ENCODE peak calls at places on chromosomes 4 and X, in ten cellular contexts. Z is SW480; L is OCI-LY7; S is cardiac septum; P is astrocyte of the hippocampus; E is NT2/D1; V is NCI-H510A treated with DMSO at 0.1 percent for 48 hours; O is retina; Y is activated naive CD4-positive, alpha-beta T cell treated with anti-CD3 and anti-CD28 coated beads, Interleukin-2, amount 50 U/mL, for 16 hours; G is A172. M is an unnamed sample.

GRCh38 chrX:37594755-37595382 is 23.4 kb downstream of the LANCL3 start:
- DNase-seq in Z (no peak), L (no peak), S (no peak), P (no peak), E (no peak), V (no peak), O (no peak), Y (no peak), G (no peak), M (no peak)

GRCh38 chr4:43435303-43435702 is 542.8 kb downstream of the GRXCR1 start:
- DNase-seq in Z (no peak), L (no peak), S (no peak), P (no peak), E (no peak), V (no peak), O (no peak), Y (no peak), G (no peak), M (no peak)

GRCh38 chr4:164977243-164978164 is at the start of gene TRIM61:
- DNase-seq in Z (no peak), L (peak), S (no peak), P (peak), E (peak), V (no peak), O (peak), Y (peak), G (no peak), M (no peak)

GRCh38 chr4:61638600-61638999 is 438.5 kb downstream of the ADGRL3 start:
- DNase-seq in Z (no peak), L (no peak), S (no peak), P (peak), E (no peak), V (no peak), O (no peak), Y (no peak), G (no peak), M (no peak)

GRCh38 chrX:8179653-8180052 is 8.6 kb upstream of the VCX2 start:
- DNase-seq in Z (peak), L (no peak), S (no peak), P (peak), E (no peak), V (peak), O (no peak), Y (no peak), G (no peak), M (no peak)

GRCh38 chr4:39613093-39613656 is 25.5 kb downstream of the SMIM14 start:
- DNase-seq in Z (no peak), L (no peak), S (no peak), P (no peak), E (no peak), V (no peak), O (no peak), Y (no peak), G (peak), M (no peak)

GRCh38 chrX:22081475-22082092 is 49.5 kb downstream of the PHEX start:
- DNase-seq in Z (peak), L (peak), S (no peak), P (peak), E (peak), V (no peak), O (no peak), Y (peak), G (peak), M (peak)

GRCh38 chrX:69616520-69617203 is 749 bp downstream of the EDA start:
- DNase-seq in Z (peak), L (no peak), S (no peak), P (peak), E (no peak), V (peak), O (peak), Y (peak), G (no peak), M (no peak)

GRCh38 chr4:89446193-89446592 is 138.6 kb upstream of the GPRIN3 start:
- DNase-seq in Z (no peak), L (no peak), S (no peak), P (no peak), E (no peak), V (no peak), O (no peak), Y (no peak), G (no peak), M (no peak)

GRCh38 chr4:79294064-79294463 is 31.8 kb downstream of the NAA11 start:
- DNase-seq in Z (peak), L (no peak), S (no peak), P (peak), E (no peak), V (no peak), O (no peak), Y (no peak), G (no peak), M (no peak)

GRCh38 chr4:119683518-119683917 is 54.9 kb upstream of the PDE5A start:
- DNase-seq in Z (no peak), L (no peak), S (no peak), P (peak), E (no peak), V (no peak), O (no peak), Y (no peak), G (no peak), M (peak)

GRCh38 chrX:44980403-44980802 is 107.4 kb downstream of the KDM6A start:
- DNase-seq in Z (no peak), L (no peak), S (no peak), P (no peak), E (no peak), V (no peak), O (no peak), Y (no peak), G (no peak), M (no peak)

GRCh38 chr4:174193438-174194015 is 89.9 kb downstream of the FBXO8 start:
- DNase-seq in Z (no peak), L (no peak), S (no peak), P (no peak), E (no peak), V (no peak), O (no peak), Y (no peak), G (no peak), M (no peak)

GRCh38 chr4:103100691-103101090 is 1.1 kb upstream of the BDH2 start:
- DNase-seq in Z (no peak), L (no peak), S (no peak), P (no peak), E (no peak), V (no peak), O (no peak), Y (no peak), G (no peak), M (no peak)

GRCh38 chrX:44227981-44228380 is 115.5 kb downstream of the EFHC2 start:
- DNase-seq in Z (no peak), L (no peak), S (no peak), P (no peak), E (no peak), V (no peak), O (no peak), Y (no peak), G (no peak), M (no peak)

GRCh38 chr4:67926485-67926884 is 36.8 kb downstream of the TMPRSS11A start:
- DNase-seq in Z (no peak), L (no peak), S (no peak), P (no peak), E (no peak), V (no peak), O (no peak), Y (no peak), G (no peak), M (no peak)

GRCh38 chr4:183493246-183493645 is 11.6 kb upstream of the ING2 start:
- DNase-seq in Z (no peak), L (no peak), S (no peak), P (no peak), E (no peak), V (no peak), O (no peak), Y (no peak), G (no peak), M (no peak)

GRCh38 chr4:30866907-30867306 is 146.7 kb downstream of the PCDH7 start:
- DNase-seq in Z (no peak), L (no peak), S (no peak), P (peak), E (no peak), V (no peak), O (no peak), Y (no peak), G (peak), M (no peak)

GRCh38 chrX:38192007-38192625 is 28.6 kb downstream of the SRPX start:
- DNase-seq in Z (peak), L (peak), S (no peak), P (peak), E (no peak), V (peak), O (no peak), Y (no peak), G (peak), M (peak)

GRCh38 chrX:13376857-13377441 is 57.1 kb upstream of the ATXN3L start:
- DNase-seq in Z (peak), L (no peak), S (no peak), P (peak), E (no peak), V (peak), O (no peak), Y (no peak), G (peak), M (no peak)

GRCh38 chrX:41033299-41033698 is 51.9 kb upstream of the USP9X start:
- DNase-seq in Z (no peak), L (no peak), S (no peak), P (no peak), E (no peak), V (no peak), O (no peak), Y (no peak), G (peak), M (no peak)

GRCh38 chr4:5757091-5757490 is 46.1 kb downstream of the EVC start:
- DNase-seq in Z (no peak), L (no peak), S (no peak), P (no peak), E (no peak), V (no peak), O (no peak), Y (no peak), G (no peak), M (no peak)

GRCh38 chr4:92059615-92060014 is 244.2 kb upstream of the GRID2 start:
- DNase-seq in Z (no peak), L (no peak), S (no peak), P (no peak), E (no peak), V (no peak), O (no peak), Y (no peak), G (no peak), M (no peak)

GRCh38 chr4:85210353-85210752 is 243.9 kb upstream of the WDFY3 start:
- DNase-seq in Z (no peak), L (no peak), S (no peak), P (peak), E (no peak), V (no peak), O (no peak), Y (no peak), G (peak), M (no peak)

GRCh38 chr4:119300072-119300387 is 21.9 kb downstream of the FABP2 start:
- DNase-seq in Z (peak), L (no peak), S (peak), P (no peak), E (no peak), V (no peak), O (no peak), Y (peak), G (peak), M (peak)

GRCh38 chrX:103941201-103941975 is 21.0 kb upstream of the TMSB15B start:
- DNase-seq in Z (peak), L (peak), S (no peak), P (peak), E (no peak), V (peak), O (no peak), Y (no peak), G (peak), M (peak)

GRCh38 chr4:126209117-126209516 is 894.4 kb downstream of the FAT4 start:
- DNase-seq in Z (no peak), L (no peak), S (no peak), P (no peak), E (no peak), V (no peak), O (no peak), Y (no peak), G (no peak), M (no peak)

GRCh38 chr4:41701961-41702360 is 46.6 kb downstream of the PHOX2B start:
- DNase-seq in Z (no peak), L (no peak), S (no peak), P (no peak), E (no peak), V (no peak), O (no peak), Y (no peak), G (no peak), M (no peak)

GRCh38 chr4:2819244-2820215 is 24.1 kb upstream of the ADD1 start:
- DNase-seq in Z (no peak), L (no peak), S (no peak), P (no peak), E (no peak), V (no peak), O (no peak), Y (no peak), G (no peak), M (no peak)

GRCh38 chr4:172042714-172043114 is 229.5 kb downstream of the GALNTL6 start:
- DNase-seq in Z (peak), L (no peak), S (no peak), P (peak), E (no peak), V (peak), O (no peak), Y (no peak), G (peak), M (peak)

GRCh38 chrX:45750639-45751038 is 550.0 kb upstream of the DIPK2B start:
- DNase-seq in Z (no peak), L (no peak), S (no peak), P (peak), E (no peak), V (no peak), O (no peak), Y (no peak), G (peak), M (no peak)